ENCODE peak calls at places on chromosomes 7 and 10, in eight cellular contexts. I, Q, G, X, L, S, H and E are unnamed samples.
A peak's percentile ranks its signal among the peaks of the same experiment; 100 is the strongest.

GRCh38 chr7:77383333-77383740 is 32.8 kb downstream of the GSAP start:
- DNase-seq in H (no peak), S (peak; percentile 21), X (no peak), Q (no peak), I (no peak), L (no peak), G (no peak), E (no peak)

GRCh38 chr7:129617607-129618006 is 6.1 kb downstream of the NRF1 start:
- DNase-seq in G (no peak), X (no peak), H (no peak), L (no peak), I (no peak), S (no peak), Q (no peak), E (peak; percentile 35)

GRCh38 chr10:111203615-111204014 is 126.8 kb downstream of the ADRA2A start:
- DNase-seq in S (no peak), Q (no peak), L (no peak), X (no peak), G (no peak), I (no peak), H (no peak), E (no peak)

GRCh38 chr10:71238626-71239025 is 26.3 kb downstream of the UNC5B start:
- DNase-seq in X (no peak), I (no peak), H (no peak), L (no peak), Q (no peak), G (no peak), S (no peak), E (no peak)

GRCh38 chr10:104416851-104417250 is 63.2 kb downstream of the CFAP58 start:
- DNase-seq in L (no peak), S (no peak), X (no peak), G (no peak), I (no peak), Q (no peak), H (no peak), E (no peak)

GRCh38 chr10:36172574-36172973 is 530.5 kb upstream of the FZD8 start:
- DNase-seq in X (no peak), Q (no peak), I (no peak), H (no peak), L (no peak), S (peak; percentile 83), G (no peak), E (no peak)

GRCh38 chr10:6128087-6128486 is 39.3 kb downstream of the RBM17 start:
- DNase-seq in Q (no peak), X (no peak), L (no peak), S (no peak), I (no peak), G (no peak), H (no peak), E (no peak)

GRCh38 chr7:12741951-12742575 is 54.6 kb downstream of the ARL4A start:
- DNase-seq in Q (no peak), G (no peak), H (no peak), L (no peak), S (peak; percentile 65), X (no peak), I (no peak), E (no peak)

GRCh38 chr7:101441890-101442289 is 79.2 kb downstream of the COL26A1 start:
- DNase-seq in I (no peak), G (no peak), S (no peak), L (no peak), Q (no peak), H (no peak), X (no peak), E (no peak)

GRCh38 chr7:108000875-108001758 is 1.8 kb downstream of the LAMB1 start:
- DNase-seq in S (peak; percentile 46), G (no peak), I (peak; percentile 30), H (no peak), Q (no peak), L (no peak), X (peak; percentile 64), E (no peak)

GRCh38 chr10:48742891-48743845 is 58.5 kb downstream of the WDFY4 start:
- DNase-seq in I (no peak), G (no peak), X (no peak), H (no peak), Q (no peak), S (no peak), L (no peak), E (peak; percentile 37)

GRCh38 chr7:158098125-158099030 is 489.2 kb downstream of the PTPRN2 start:
- DNase-seq in Q (no peak), S (no peak), I (no peak), H (no peak), X (no peak), L (no peak), G (no peak), E (no peak)

GRCh38 chr7:7969306-7970112 is 913 bp downstream of the GLCCI1 start:
- DNase-seq in I (peak; percentile 67), X (peak; percentile 62), L (no peak), Q (peak; percentile 22), H (no peak), S (peak; percentile 53), G (peak; percentile 37), E (peak; percentile 51)

GRCh38 chr7:47506716-47507354 is 75.1 kb downstream of the TNS3 start:
- DNase-seq in I (peak; percentile 43), Q (no peak), G (no peak), H (no peak), L (no peak), S (peak; percentile 93), X (no peak), E (no peak)

GRCh38 chr10:57964371-57964770 is 303.3 kb downstream of the IPMK start:
- DNase-seq in X (no peak), I (no peak), G (no peak), Q (no peak), L (no peak), H (peak; percentile 40), S (peak; percentile 93), E (no peak)

GRCh38 chr7:105149827-105150226 is 135.8 kb downstream of the KMT2E start:
- DNase-seq in H (no peak), L (no peak), Q (no peak), G (no peak), X (no peak), I (no peak), S (peak; percentile 64), E (no peak)

GRCh38 chr7:119900996-119901395 is 372.0 kb upstream of the KCND2 start:
- DNase-seq in I (peak; percentile 3), H (peak; percentile 0), L (no peak), X (no peak), S (peak; percentile 1), G (no peak), Q (no peak), E (no peak)

GRCh38 chr7:2985866-2986265 is 57.8 kb downstream of the CARD11 start:
- DNase-seq in I (no peak), H (no peak), G (no peak), Q (no peak), S (no peak), L (no peak), X (no peak), E (no peak)

GRCh38 chr10:61912981-61913380 is 11.5 kb downstream of the ARID5B start:
- DNase-seq in Q (no peak), S (no peak), H (no peak), I (no peak), L (no peak), X (no peak), G (no peak), E (no peak)

GRCh38 chr7:27163776-27164380 is 1.5 kb downstream of the HOXA9 start:
- DNase-seq in H (no peak), L (no peak), X (no peak), Q (no peak), S (no peak), I (no peak), G (no peak), E (no peak)

GRCh38 chr10:86020139-86020538 is 346.5 kb downstream of the GRID1 start:
- DNase-seq in H (no peak), Q (no peak), G (no peak), X (no peak), S (no peak), L (no peak), I (no peak), E (no peak)

GRCh38 chr10:113001599-113002448 is 51.8 kb downstream of the TCF7L2 start:
- DNase-seq in G (no peak), I (no peak), X (no peak), Q (no peak), S (no peak), L (no peak), H (no peak), E (no peak)
- H3K27ac ChIP-seq in G (no peak overlapping the region), I (peak overlapping the region; percentile 91), X (peak overlapping the region; percentile 72), Q (no peak overlapping the region), S (no peak overlapping the region), L (no peak overlapping the region), H (peak overlapping the region; percentile 78), E (no peak overlapping the region)

DNA sequence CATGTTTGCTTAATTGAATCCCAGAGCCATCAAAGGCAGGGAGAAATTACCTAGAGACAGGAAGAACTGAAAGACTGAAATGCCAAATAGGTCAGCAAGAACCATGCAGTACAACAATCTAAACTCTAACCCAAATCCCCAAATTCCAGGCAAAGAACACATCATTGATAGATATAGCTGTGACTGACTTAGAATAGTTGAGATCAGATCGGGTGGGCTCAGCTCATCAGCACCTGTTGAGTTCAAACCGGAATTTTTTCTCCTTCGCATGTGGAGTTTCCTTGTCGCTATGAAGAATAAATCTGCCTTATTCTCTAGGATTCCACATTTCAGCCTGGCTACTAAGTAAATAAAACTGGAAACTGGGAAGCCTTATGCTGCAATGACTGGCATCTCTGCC is 1.4 kb downstream of the ANKMY2 start:
- DNase-seq in L (no peak), Q (no peak), S (no peak), H (no peak), G (no peak), I (no peak), X (peak; percentile 4), E (no peak)
- H3K27ac ChIP-seq in L (peak overlapping the region; percentile 4), Q (peak overlapping the region; percentile 76), S (peak overlapping the region; percentile 95), H (no peak overlapping the region), G (peak overlapping the region; percentile 4), I (peak overlapping the region; percentile 99), X (peak overlapping the region; percentile 90), E (no peak overlapping the region)

DNA sequence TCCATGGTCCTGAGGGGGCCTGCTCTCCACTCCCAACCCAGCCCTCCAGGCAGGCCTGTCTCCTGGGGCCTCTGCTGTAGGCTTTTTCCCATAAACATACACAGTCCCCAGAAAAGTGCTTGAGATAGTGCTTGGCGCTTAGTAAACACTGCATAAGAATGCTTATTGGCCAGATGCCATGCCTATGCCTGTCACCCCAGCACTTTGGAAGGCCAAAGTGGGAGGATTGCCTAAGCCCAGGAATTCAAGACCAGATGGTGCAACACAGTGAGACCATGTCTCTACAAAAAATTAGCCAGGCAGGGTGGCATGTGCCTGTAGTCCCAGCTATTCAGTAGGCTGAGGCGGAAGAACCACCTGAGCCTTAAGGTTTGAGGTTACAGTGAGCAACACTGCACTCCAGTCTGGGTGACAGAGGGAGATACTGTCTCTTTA is 24.6 kb upstream of the ASL start:
- DNase-seq in L (peak; percentile 93), X (peak; percentile 74), H (no peak), G (no peak), S (peak; percentile 92), I (peak; percentile 50), Q (no peak), E (no peak)
- H3K27ac ChIP-seq in L (peak overlapping the region; percentile 40), X (peak overlapping the region; percentile 52), H (no peak overlapping the region), G (no peak overlapping the region), S (peak overlapping the region; percentile 63), I (peak overlapping the region; percentile 10), Q (no peak overlapping the region), E (no peak overlapping the region)

DNA sequence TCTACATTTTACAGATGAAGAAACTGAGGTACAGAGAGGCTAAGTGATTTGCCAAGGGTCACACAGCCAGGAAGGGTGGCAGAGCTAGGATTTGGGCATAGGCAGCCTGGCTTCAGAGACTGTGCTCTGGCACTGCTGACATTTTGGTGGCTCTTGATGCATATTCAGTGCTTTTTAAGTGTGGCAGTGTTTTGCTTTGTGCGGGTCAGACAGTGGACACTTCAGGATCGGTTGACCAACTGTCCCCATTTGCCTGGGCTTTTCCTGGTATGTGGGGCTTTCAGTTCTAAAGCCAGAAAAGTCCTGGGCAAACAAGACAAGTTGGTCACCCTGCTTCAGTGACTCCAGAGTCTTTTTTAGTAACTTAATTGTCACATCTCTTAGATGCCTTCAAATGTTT is 35.0 kb downstream of the SUFU start:
- DNase-seq in G (no peak), X (no peak), S (no peak), H (no peak), L (no peak), I (no peak), Q (no peak), E (no peak)
- H3K27ac ChIP-seq in G (no peak overlapping the region), X (no peak overlapping the region), S (no peak overlapping the region), H (no peak overlapping the region), L (no peak overlapping the region), I (no peak overlapping the region), Q (no peak overlapping the region), E (no peak overlapping the region)